ENCODE peak calls at places on chromosomes 16 and 17, in five cellular contexts. L is Kasumi-1, I is ovary, R is GM10248, D is HCEC 1CT. V is an unnamed sample.

GRCh38 chr16:72467157-72467759 is 295.3 kb upstream of the PMFBP1 start:
- DNase-seq in D (peak), I (no peak), L (peak), R (peak), V (peak)

GRCh38 chr17:62648954-62649294 is 21.5 kb downstream of the MRC2 start:
- DNase-seq in I (peak), R (no peak), D (no peak), L (no peak), V (no peak)

GRCh38 chr17:35214192-35214591 is 20.0 kb upstream of the SLC35G3 start:
- DNase-seq in D (no peak), R (no peak), I (no peak), L (no peak), V (no peak)

GRCh38 chr17:3002538-3003301 is 60.7 kb downstream of the OR1D5 start:
- DNase-seq in D (no peak), R (peak), I (peak), L (peak), V (peak)

GRCh38 chr16:16868727-16869126 is 489.8 kb downstream of the NPIPA7 start:
- DNase-seq in I (no peak), D (no peak), L (no peak), R (no peak), V (no peak)

GRCh38 chr17:21042434-21043295 is at the start of gene USP22:
- DNase-seq in D (no peak), I (no peak), L (no peak), R (peak), V (peak)

GRCh38 chr17:35981908-35982330 is 622 bp upstream of the CCL16 start:
- DNase-seq in L (no peak), I (no peak), R (no peak), D (no peak), V (no peak)

GRCh38 chr16:56301391-56301850 is 110.1 kb downstream of the GNAO1 start:
- DNase-seq in D (no peak), R (no peak), I (no peak), L (no peak), V (no peak)

GRCh38 chr17:2101448-2102257 is 46.8 kb downstream of the HIC1 start:
- DNase-seq in I (no peak), R (no peak), L (peak), D (no peak), V (no peak)

GRCh38 chr17:72839086-72839728 is 253.3 kb downstream of the SLC39A11 start:
- DNase-seq in D (no peak), R (no peak), L (no peak), I (no peak), V (no peak)

GRCh38 chr17:81991684-81992513 is 14.5 kb downstream of the ASPSCR1 start:
- DNase-seq in I (no peak), L (no peak), D (no peak), R (no peak), V (no peak)

GRCh38 chr17:77924757-77925336 is 33.7 kb upstream of the TNRC6C start:
- DNase-seq in L (no peak), D (no peak), I (peak), R (no peak), V (no peak)

GRCh38 chr16:3744018-3744417 is 26.7 kb upstream of the TRAP1 start:
- DNase-seq in I (peak), R (no peak), D (no peak), L (no peak), V (no peak)

GRCh38 chr17:42132941-42133340 is 10.3 kb downstream of the HSPB9 start:
- DNase-seq in L (peak), I (no peak), D (peak), R (no peak), V (no peak)

GRCh38 chr16:86584726-86585721 is 6.7 kb downstream of the FOXL1 start:
- DNase-seq in D (peak), I (no peak), R (no peak), L (no peak), V (no peak)

GRCh38 chr16:26204138-26204537 is 512.4 kb downstream of the HS3ST4 start:
- DNase-seq in D (no peak), R (no peak), I (no peak), L (no peak), V (no peak)

GRCh38 chr17:4199818-4200402 is 56.9 kb downstream of the CYB5D2 start:
- DNase-seq in L (peak), R (peak), D (peak), I (no peak), V (peak)

GRCh38 chr16:1309888-1310831 is 724 bp downstream of the UBE2I start:
- DNase-seq in I (peak), L (no peak), R (no peak), D (peak), V (no peak)

GRCh38 chr17:80477647-80478478 is 1.5 kb upstream of the NPTX1 start:
- DNase-seq in D (no peak), L (peak), R (no peak), I (peak), V (peak)

GRCh38 chr16:12162151-12162559 is 185.6 kb downstream of the SNX29 start:
- DNase-seq in R (no peak), D (peak), I (peak), L (no peak), V (no peak)

GRCh38 chr17:14359251-14359939 is 58.5 kb downstream of the HS3ST3B1 start:
- DNase-seq in D (no peak), I (no peak), R (peak), L (peak), V (no peak)

GRCh38 chr16:56956756-56957155 is 5.0 kb upstream of the CETP start:
- DNase-seq in R (no peak), I (no peak), L (no peak), D (no peak), V (no peak)

GRCh38 chr17:42307362-42307927 is 19.1 kb downstream of the STAT5A start:
- DNase-seq in I (no peak), L (no peak), R (no peak), D (no peak), V (no peak)

GRCh38 chr16:13873835-13874438 is 46.0 kb upstream of the ERCC4 start:
- DNase-seq in L (peak), I (no peak), D (no peak), R (no peak), V (peak)

GRCh38 chr17:40648326-40648968 is 829 bp upstream of the SMARCE1 start:
- DNase-seq in D (no peak), L (peak), R (no peak), I (no peak), V (no peak)

GRCh38 chr17:82497483-82498405 is 21.8 kb upstream of the FOXK2 start:
- DNase-seq in D (peak), I (peak), R (peak), L (peak), V (no peak)

GRCh38 chr17:39632153-39632941 is 4.6 kb upstream of the STARD3 start:
- DNase-seq in D (no peak), I (no peak), L (no peak), R (no peak), V (no peak)

GRCh38 chr17:14373587-14374259 is 72.8 kb downstream of the HS3ST3B1 start:
- DNase-seq in R (no peak), L (no peak), I (no peak), D (peak), V (no peak)

GRCh38 chr16:85205747-85206471 is 93.6 kb upstream of the CIBAR2 start:
- DNase-seq in D (peak), L (no peak), I (peak), R (no peak), V (no peak)

GRCh38 chr16:88569614-88569984 is 604 bp upstream of the ZC3H18 start:
- DNase-seq in L (peak), D (peak), I (peak), R (no peak), V (no peak)

GRCh38 chr16:89107209-89107582 is 13.5 kb downstream of the ACSF3 start:
- DNase-seq in L (no peak), R (no peak), D (no peak), I (peak), V (no peak)

GRCh38 chr16:86093801-86094750 is 195.1 kb downstream of the IRF8 start:
- DNase-seq in R (no peak), L (no peak), D (no peak), I (no peak), V (no peak)

GRCh38 chr16:68744744-68745280 is 7.7 kb downstream of the CDH1 start:
- DNase-seq in I (no peak), L (no peak), R (no peak), D (no peak), V (peak)

GRCh38 chr16:87780385-87780989 is 14.7 kb upstream of the KLHDC4 start:
- DNase-seq in L (peak), D (peak), R (peak), I (no peak), V (peak)

GRCh38 chr17:48561894-48562810 is 16.0 kb downstream of the HOXB4 start:
- DNase-seq in L (no peak), R (no peak), I (no peak), D (no peak), V (no peak)

GRCh38 chr17:79792371-79792871 is 4.5 kb downstream of the CBX8 start:
- DNase-seq in I (no peak), D (no peak), L (no peak), R (no peak), V (no peak)

GRCh38 chr17:20200016-20200788 is 191.0 kb downstream of the SPECC1 start:
- DNase-seq in R (no peak), I (no peak), L (no peak), D (no peak), V (no peak)

V was measured in NCI-H1436.